ENCODE peak calls at places on chromosomes 1 and 21, in ten cellular contexts. Q is effector CD8-positive, alpha-beta T cell; J is lower lobe of right lung; E is HS-27A; N is pulmonary artery endothelial cell; K is GM12865; O is IMR-90; Y is T47D; L is progenitor cell of endocrine pancreas; A is activated CD8-positive, alpha-beta memory T cell treated with anti-CD3 and anti-CD28 coated beads for 4 hours. P is an unnamed sample.
A peak's percentile ranks its signal among the peaks of the same experiment; 100 is the strongest.

GRCh38 chr1:61993331-61993961 is 201.2 kb upstream of the L1TD1 start:
- DNase-seq in Q (no peak), N (no peak), L (no peak), O (no peak), Y (peak; percentile 52), A (no peak), E (no peak), J (no peak), K (no peak), P (no peak)

GRCh38 chr1:243558556-243558955 is 291.5 kb downstream of the AKT3 start:
- DNase-seq in Y (no peak), O (no peak), A (no peak), L (no peak), Q (no peak), K (no peak), J (no peak), N (no peak), E (no peak), P (no peak)

GRCh38 chr1:6148497-6149241 is 31.5 kb downstream of the CHD5 start:
- DNase-seq in J (peak; percentile 71), E (no peak), Q (peak; percentile 65), O (no peak), A (peak; percentile 44), N (no peak), Y (peak; percentile 85), K (peak; percentile 19), L (peak; percentile 53), P (peak; percentile 28)

GRCh38 chr21:18204931-18205330 is 39.7 kb upstream of the CHODL start:
- DNase-seq in J (no peak), Y (peak; percentile 32), L (no peak), E (no peak), N (no peak), Q (no peak), A (no peak), K (no peak), O (no peak), P (no peak)

GRCh38 chr1:9079980-9080703 is 10.7 kb upstream of the SLC2A5 start:
- DNase-seq in A (no peak), L (no peak), N (no peak), K (peak; percentile 94), E (no peak), Y (no peak), J (no peak), O (no peak), Q (no peak), P (no peak)

GRCh38 chr1:160284220-160284781 is 632 bp downstream of the PEX19 start:
- DNase-seq in A (no peak), J (peak; percentile 59), K (peak; percentile 27), Y (peak; percentile 44), O (peak; percentile 76), L (no peak), N (no peak), E (peak; percentile 9), Q (no peak), P (no peak)

GRCh38 chr1:205913451-205914204 is 29.6 kb downstream of the SLC26A9 start:
- DNase-seq in E (peak; percentile 67), O (no peak), Y (peak; percentile 82), A (no peak), N (peak; percentile 56), K (no peak), L (no peak), J (peak; percentile 79), Q (no peak), P (no peak)

GRCh38 chr1:59709333-59709732 is 105.4 kb upstream of the HOOK1 start:
- DNase-seq in O (no peak), A (no peak), E (no peak), Y (no peak), N (no peak), J (no peak), L (no peak), Q (no peak), K (no peak), P (no peak)

GRCh38 chr1:25028910-25029599 is 99.0 kb upstream of the RUNX3 start:
- DNase-seq in Y (no peak), Q (no peak), N (no peak), A (no peak), L (no peak), O (no peak), J (no peak), E (no peak), K (peak; percentile 86), P (no peak)

GRCh38 chr1:117077267-117077666 is 17.1 kb downstream of the TTF2 start:
- DNase-seq in L (no peak), Y (no peak), Q (no peak), J (no peak), K (no peak), N (peak; percentile 68), A (peak; percentile 33), E (no peak), O (peak; percentile 96), P (no peak)

GRCh38 chr1:156259805-156260204 is 11.9 kb upstream of the PAQR6 start:
- DNase-seq in Q (no peak), A (no peak), L (no peak), N (no peak), K (no peak), E (no peak), J (no peak), O (no peak), Y (peak; percentile 44), P (no peak)

P was measured in NCI-H774.